ENCODE peak calls at places on chromosomes 16 and 17, in seven cellular contexts. G is AG10803; Z is CD4-positive, alpha-beta T cell; O is retinal pigment epithelial cell; T is endothelial cell; J is fibroblast of pulmonary artery; M is HL-60. S is an unnamed sample.

GRCh38 chr17:28133562-28133970 is 91.1 kb downstream of the NLK start:
- DNase-seq in G (peak), Z (no peak), O (peak), T (no peak), J (peak), M (no peak), S (peak)

GRCh38 chr17:44752953-44753861 is 5.6 kb upstream of the ADAM11 start:
- DNase-seq in G (no peak), Z (no peak), O (no peak), T (no peak), J (no peak), M (no peak), S (no peak)

GRCh38 chr17:42670199-42670924 is 6.4 kb downstream of the PLEKHH3 start:
- DNase-seq in G (no peak), Z (no peak), O (no peak), T (no peak), J (no peak), M (peak), S (no peak)

GRCh38 chr16:79602615-79603014 is 2.1 kb upstream of the MAF start:
- DNase-seq in G (no peak), Z (no peak), O (no peak), T (no peak), J (no peak), M (no peak), S (no peak)

GRCh38 chr17:79720705-79721295 is 9.9 kb upstream of the ENPP7 start:
- DNase-seq in G (no peak), Z (no peak), O (no peak), T (no peak), J (no peak), M (no peak), S (no peak)

GRCh38 chr17:8353736-8354135 is 14.1 kb downstream of the ODF4 start:
- DNase-seq in G (no peak), Z (no peak), O (no peak), T (no peak), J (no peak), M (no peak), S (no peak)

GRCh38 chr17:79070266-79070880 is 4.3 kb upstream of the ENGASE start:
- DNase-seq in G (no peak), Z (no peak), O (no peak), T (no peak), J (no peak), M (no peak), S (no peak)

GRCh38 chr17:17081304-17081940 is 39.2 kb downstream of the MPRIP start:
- DNase-seq in G (no peak), Z (no peak), O (no peak), T (no peak), J (no peak), M (no peak), S (no peak)

GRCh38 chr17:31417051-31417792 is 25.7 kb downstream of the RAB11FIP4 start:
- DNase-seq in G (no peak), Z (no peak), O (no peak), T (no peak), J (no peak), M (no peak), S (no peak)

GRCh38 chr16:12092347-12092882 is 115.9 kb downstream of the SNX29 start:
- DNase-seq in G (peak), Z (no peak), O (peak), T (no peak), J (peak), M (no peak), S (peak)

GRCh38 chr17:80498242-80498919 is 22.0 kb upstream of the NPTX1 start:
- DNase-seq in G (peak), Z (no peak), O (no peak), T (no peak), J (peak), M (no peak), S (no peak)

GRCh38 chr17:51275381-51275780 is 15.0 kb downstream of the UTP18 start:
- DNase-seq in G (peak), Z (no peak), O (no peak), T (no peak), J (peak), M (no peak), S (peak)

GRCh38 chr16:53884748-53885147 is 180.8 kb downstream of the FTO start:
- DNase-seq in G (peak), Z (no peak), O (no peak), T (no peak), J (no peak), M (no peak), S (no peak)

GRCh38 chr16:53886482-53887378 is 182.8 kb downstream of the FTO start:
- DNase-seq in G (no peak), Z (no peak), O (no peak), T (no peak), J (no peak), M (no peak), S (no peak)

GRCh38 chr16:53881371-53881770 is 177.4 kb downstream of the FTO start:
- DNase-seq in G (peak), Z (no peak), O (no peak), T (no peak), J (peak), M (no peak), S (peak)

GRCh38 chr16:53878216-53878615 is 174.3 kb downstream of the FTO start:
- DNase-seq in G (no peak), Z (no peak), O (no peak), T (no peak), J (no peak), M (no peak), S (no peak)

DNA sequence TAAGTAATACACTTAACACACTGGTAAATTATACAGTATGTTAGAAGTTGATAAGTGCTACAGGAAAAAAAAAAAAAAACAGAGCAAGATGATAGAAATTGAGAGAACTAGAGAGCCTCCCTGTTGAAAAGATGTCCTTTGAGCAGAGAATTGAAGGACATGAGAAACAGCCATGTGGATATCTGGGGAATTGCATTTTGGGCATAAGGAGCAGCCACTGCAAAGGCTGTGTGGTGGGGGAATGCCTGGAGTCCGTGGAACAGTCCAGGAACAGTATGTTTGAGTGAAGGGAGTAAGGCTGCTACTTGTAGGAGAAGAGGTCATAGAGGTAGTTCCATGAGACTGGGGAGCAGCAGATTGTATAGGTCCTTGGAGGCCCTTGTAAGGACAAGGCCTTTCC is 178.4 kb downstream of the FTO start:
- DNase-seq in G (no peak), Z (no peak), O (no peak), T (no peak), J (no peak), M (no peak), S (no peak)
- TF ChIP-seq CTCF in G (peak), Z (no peak), O (no peak), T (no peak), J (no peak), M (no peak), S (no peak)

GRCh38 chr17:76940738-76941350 is 72.6 kb downstream of the MGAT5B start:
- DNase-seq in G (no peak), Z (no peak), O (no peak), T (peak), J (no peak), M (no peak), S (no peak)
- TF ChIP-seq CTCF in G (no peak), Z (no peak), O (peak), T (peak), J (peak), M (no peak), S (peak)

GRCh38 chr16:84735846-84736586 is 36.2 kb downstream of the USP10 start:
- DNase-seq in G (no peak), Z (peak), O (no peak), T (no peak), J (peak), M (no peak), S (no peak)
- TF ChIP-seq CTCF in G (peak), Z (peak), O (no peak), T (no peak), J (no peak), M (no peak), S (no peak)

GRCh38 chr16:85753559-85753958 is 2.7 kb upstream of the C16orf74 start:
- DNase-seq in G (no peak), Z (no peak), O (no peak), T (no peak), J (no peak), M (no peak), S (no peak)

GRCh38 chr16:85750827-85751641 is at the start of gene C16orf74:
- DNase-seq in G (peak), Z (no peak), O (no peak), T (peak), J (peak), M (no peak), S (no peak)

GRCh38 chr16:85751665-85752501 is 987 bp upstream of the C16orf74 start:
- DNase-seq in G (no peak), Z (no peak), O (no peak), T (no peak), J (peak), M (no peak), S (no peak)

GRCh38 chr16:85754403-85754802 is 3.5 kb upstream of the C16orf74 start:
- DNase-seq in G (no peak), Z (no peak), O (no peak), T (no peak), J (no peak), M (no peak), S (no peak)

GRCh38 chr16:85752511-85753420 is 1.9 kb upstream of the C16orf74 start:
- DNase-seq in G (no peak), Z (no peak), O (no peak), T (peak), J (peak), M (no peak), S (no peak)
- TF ChIP-seq CTCF in G (peak), Z (no peak), O (no peak), T (no peak), J (peak), M (no peak), S (no peak)

GRCh38 chr17:39617446-39618251 is 9.1 kb upstream of the PPP1R1B start:
- DNase-seq in G (peak), Z (peak), O (no peak), T (no peak), J (peak), M (peak), S (peak)
- TF ChIP-seq CTCF in G (no peak), Z (no peak), O (no peak), T (no peak), J (no peak), M (no peak), S (no peak)

GRCh38 chr16:56332464-56333079 is 92.8 kb downstream of the AMFR start:
- DNase-seq in G (peak), Z (no peak), O (no peak), T (peak), J (peak), M (no peak), S (no peak)
- TF ChIP-seq CTCF in G (peak), Z (no peak), O (peak), T (no peak), J (peak), M (no peak), S (peak)

GRCh38 chr16:77592021-77592420 is 130.3 kb upstream of the NUDT7 start:
- DNase-seq in G (no peak), Z (no peak), O (no peak), T (no peak), J (no peak), M (no peak), S (no peak)
- TF ChIP-seq CTCF in G (no peak), Z (no peak), O (no peak), T (no peak), J (no peak), M (no peak), S (no peak)

GRCh38 chr17:75393523-75394331 is 11.8 kb downstream of the GRB2 start:
- DNase-seq in G (peak), Z (peak), O (peak), T (peak), J (peak), M (peak), S (peak)
- TF ChIP-seq CTCF in G (peak), Z (no peak), O (no peak), T (no peak), J (no peak), M (no peak), S (no peak)

GRCh38 chr17:82014971-82015310 is 7.7 kb downstream of the CENPX start:
- DNase-seq in G (no peak), Z (no peak), O (no peak), T (no peak), J (no peak), M (no peak), S (no peak)

GRCh38 chr17:82015311-82015971 is 7.2 kb downstream of the CENPX start:
- DNase-seq in G (no peak), Z (no peak), O (no peak), T (no peak), J (no peak), M (no peak), S (no peak)

GRCh38 chr17:82013341-82013740 is 9.3 kb downstream of the CENPX start:
- DNase-seq in G (no peak), Z (no peak), O (no peak), T (no peak), J (no peak), M (no peak), S (no peak)

GRCh38 chr17:82013772-82014321 is 8.8 kb downstream of the CENPX start:
- DNase-seq in G (no peak), Z (no peak), O (no peak), T (no peak), J (no peak), M (no peak), S (no peak)

GRCh38 chr17:82014432-82014831 is 8.2 kb downstream of the CENPX start:
- DNase-seq in G (no peak), Z (no peak), O (no peak), T (no peak), J (no peak), M (no peak), S (no peak)
- TF ChIP-seq CTCF in G (no peak), Z (no peak), O (no peak), T (no peak), J (no peak), M (no peak), S (no peak)

DNA sequence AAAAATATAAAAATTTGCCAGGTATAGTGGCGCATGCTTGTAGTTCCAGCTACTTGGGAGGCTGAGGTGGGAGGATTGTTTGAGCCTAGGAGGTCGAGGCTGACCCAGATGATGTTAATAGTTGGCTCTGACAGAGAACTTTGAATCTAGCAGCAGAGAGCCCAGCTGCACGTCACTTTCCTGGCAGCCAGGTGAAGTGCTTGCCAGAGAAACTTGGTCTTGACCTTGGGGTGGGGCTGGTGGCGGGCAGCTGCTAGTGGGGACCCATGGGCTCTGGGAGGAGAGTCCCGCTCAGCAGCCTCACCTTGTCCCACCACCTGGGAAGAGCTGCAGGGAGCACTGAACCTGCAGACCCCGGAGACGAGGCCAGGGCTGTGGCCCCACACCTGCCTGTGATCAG is 3.1 kb upstream of the C16orf74 start:
- DNase-seq in G (no peak), Z (no peak), O (no peak), T (no peak), J (no peak), M (no peak), S (no peak)
- TF ChIP-seq CTCF in G (no peak), Z (no peak), O (no peak), T (no peak), J (no peak), M (no peak), S (no peak)

S was measured in AG09319.